ENCODE peak calls at places on chromosomes 4 and X, in six cellular contexts. Z is EL, X is NCI-H146, B is anterior cingulate cortex, P is GM12865, Q is T-helper 9 cell. E is an unnamed sample.

GRCh38 chr4:113117346-113117677 is 67.9 kb downstream of the ANK2 start:
- DNase-seq in Z (no peak), P (no peak), Q (no peak), B (no peak), X (no peak), E (no peak)

GRCh38 chr4:140626982-140627381 is 58.2 kb upstream of the UCP1 start:
- DNase-seq in Q (no peak), Z (no peak), B (no peak), P (no peak), X (no peak), E (no peak)

GRCh38 chrX:9785252-9785943 is 831 bp upstream of the SHROOM2 start:
- DNase-seq in P (no peak), Z (no peak), X (peak), Q (no peak), B (no peak), E (no peak)

GRCh38 chr4:168019921-168020320 is 72.4 kb upstream of the ANXA10 start:
- DNase-seq in B (no peak), P (no peak), Z (peak), Q (no peak), X (no peak), E (no peak)

GRCh38 chr4:48778431-48779094 is 1.5 kb downstream of the FRYL start:
- DNase-seq in X (no peak), P (no peak), Z (peak), Q (no peak), B (no peak), E (no peak)

GRCh38 chrX:118974088-118974907 is at the start of gene LONRF3:
- DNase-seq in B (peak), X (no peak), Q (peak), P (no peak), Z (peak), E (no peak)

GRCh38 chr4:152680988-152681731 is 1.4 kb upstream of the TMEM154 start:
- DNase-seq in B (no peak), X (peak), Q (no peak), Z (peak), P (peak), E (no peak)

GRCh38 chr4:82643994-82644730 is 82.4 kb upstream of the TMEM150C start:
- DNase-seq in Z (peak), P (no peak), Q (no peak), B (no peak), X (no peak), E (no peak)

GRCh38 chrX:112979879-112980278 is 139.2 kb upstream of the AMOT start:
- DNase-seq in B (no peak), P (no peak), Q (no peak), X (no peak), Z (no peak), E (no peak)

GRCh38 chrX:3527811-3528210 is 181.4 kb upstream of the MXRA5 start:
- DNase-seq in B (no peak), Z (peak), X (no peak), P (no peak), Q (no peak), E (no peak)

GRCh38 chrX:42143866-42144592 is 220.7 kb upstream of the CASK start:
- DNase-seq in Q (no peak), P (no peak), B (no peak), X (no peak), Z (no peak), E (no peak)

GRCh38 chr4:185689407-185689806 is 122.6 kb downstream of the SORBS2 start:
- DNase-seq in Q (no peak), B (no peak), Z (no peak), X (no peak), P (no peak), E (no peak)

GRCh38 chr4:159041058-159042034 is 61.5 kb upstream of the RAPGEF2 start:
- DNase-seq in X (no peak), Z (no peak), B (no peak), P (no peak), Q (no peak), E (no peak)

GRCh38 chrX:133602881-133603280 is 187.6 kb upstream of the GPC4 start:
- DNase-seq in Q (no peak), Z (no peak), P (no peak), B (no peak), X (no peak), E (no peak)

GRCh38 chrX:50495616-50496015 is 25.0 kb upstream of the DGKK start:
- DNase-seq in P (no peak), X (no peak), B (no peak), Q (no peak), Z (no peak), E (no peak)

GRCh38 chrX:150224676-150225075 is 138.4 kb upstream of the MAMLD1 start:
- DNase-seq in Z (no peak), B (no peak), P (no peak), Q (no peak), X (no peak), E (peak)

GRCh38 chrX:123851010-123851409 is 8.8 kb upstream of the XIAP start:
- DNase-seq in X (no peak), B (no peak), Q (no peak), P (no peak), Z (no peak), E (no peak)

GRCh38 chrX:20265221-20265725 is 1.4 kb downstream of the RPS6KA3 start:
- DNase-seq in Z (peak), B (peak), P (peak), X (peak), Q (peak), E (no peak)

GRCh38 chr4:124711469-124712416 is 789 bp downstream of the ANKRD50 start:
- DNase-seq in B (peak), P (peak), Q (peak), Z (peak), X (peak), E (peak)

GRCh38 chr4:169439244-169439643 is 168.5 kb upstream of the SH3RF1 start:
- DNase-seq in B (no peak), X (no peak), Z (no peak), P (peak), Q (no peak), E (no peak)